ENCODE peak calls at places on chromosomes 16 and 17, in ten cellular contexts. One of them, this sample, is unnamed.

GRCh38 chr16:85235988-85236831 is 123.9 kb upstream of the CIBAR2 start:
- DNase-seq in heart right ventricle: peak; percentile 63
- DNase-seq in Karpas-422: no peak
- DNase-seq in thyroid gland: peak; percentile 52
- DNase-seq in CD8-positive, alpha-beta T cell: no peak
- DNase-seq in left lung: no peak
- DNase-seq in aorta: peak; percentile 85
- DNase-seq in GM23248: peak; percentile 40
- DNase-seq in ascending aorta: no peak
- DNase-seq in lower lobe of right lung: no peak
- DNase-seq in this sample: no peak

GRCh38 chr17:63476494-63476856 is 386 bp upstream of the ACE start:
- DNase-seq in CD8-positive, alpha-beta T cell: no peak
- DNase-seq in GM23248: peak; percentile 46
- DNase-seq in left lung: no peak
- DNase-seq in lower lobe of right lung: no peak
- DNase-seq in ascending aorta: no peak
- DNase-seq in Karpas-422: peak; percentile 59
- DNase-seq in thyroid gland: no peak
- DNase-seq in heart right ventricle: no peak
- DNase-seq in aorta: no peak
- DNase-seq in this sample: no peak

GRCh38 chr17:45307290-45308015 is 9.4 kb downstream of the MAP3K14 start:
- DNase-seq in ascending aorta: no peak
- DNase-seq in GM23248: peak; percentile 93
- DNase-seq in lower lobe of right lung: no peak
- DNase-seq in CD8-positive, alpha-beta T cell: no peak
- DNase-seq in left lung: no peak
- DNase-seq in heart right ventricle: no peak
- DNase-seq in aorta: no peak
- DNase-seq in Karpas-422: peak; percentile 81
- DNase-seq in thyroid gland: no peak
- DNase-seq in this sample: no peak

GRCh38 chr17:72976971-72977767 is 115.3 kb downstream of the SLC39A11 start:
- DNase-seq in heart right ventricle: peak; percentile 57
- DNase-seq in aorta: no peak
- DNase-seq in lower lobe of right lung: no peak
- DNase-seq in CD8-positive, alpha-beta T cell: no peak
- DNase-seq in GM23248: peak; percentile 92
- DNase-seq in Karpas-422: peak; percentile 95
- DNase-seq in ascending aorta: no peak
- DNase-seq in thyroid gland: peak; percentile 84
- DNase-seq in left lung: no peak
- DNase-seq in this sample: no peak

GRCh38 chr16:716250-716607 is 1.3 kb downstream of the METRN start:
- DNase-seq in thyroid gland: peak; percentile 71
- DNase-seq in aorta: no peak
- DNase-seq in GM23248: peak; percentile 63
- DNase-seq in lower lobe of right lung: no peak
- DNase-seq in Karpas-422: no peak
- DNase-seq in left lung: no peak
- DNase-seq in ascending aorta: no peak
- DNase-seq in CD8-positive, alpha-beta T cell: no peak
- DNase-seq in heart right ventricle: no peak
- DNase-seq in this sample: no peak

GRCh38 chr17:59641799-59642484 is 22.2 kb downstream of the CLTC start:
- DNase-seq in lower lobe of right lung: no peak
- DNase-seq in heart right ventricle: no peak
- DNase-seq in CD8-positive, alpha-beta T cell: no peak
- DNase-seq in aorta: no peak
- DNase-seq in left lung: no peak
- DNase-seq in ascending aorta: no peak
- DNase-seq in GM23248: no peak
- DNase-seq in Karpas-422: peak; percentile 89
- DNase-seq in thyroid gland: no peak
- DNase-seq in this sample: no peak

GRCh38 chr16:54974391-54974790 is 43.7 kb downstream of the IRX5 start:
- DNase-seq in thyroid gland: no peak
- DNase-seq in aorta: no peak
- DNase-seq in ascending aorta: no peak
- DNase-seq in heart right ventricle: no peak
- DNase-seq in GM23248: no peak
- DNase-seq in left lung: no peak
- DNase-seq in Karpas-422: no peak
- DNase-seq in CD8-positive, alpha-beta T cell: no peak
- DNase-seq in lower lobe of right lung: no peak
- DNase-seq in this sample: no peak

GRCh38 chr17:42122371-42123303 is at the start of gene HSPB9:
- DNase-seq in ascending aorta: no peak
- DNase-seq in lower lobe of right lung: peak; percentile 82
- DNase-seq in heart right ventricle: no peak
- DNase-seq in left lung: peak; percentile 88
- DNase-seq in CD8-positive, alpha-beta T cell: no peak
- DNase-seq in aorta: peak; percentile 84
- DNase-seq in thyroid gland: peak; percentile 57
- DNase-seq in Karpas-422: no peak
- DNase-seq in GM23248: no peak
- DNase-seq in this sample: peak; percentile 84

GRCh38 chr16:81564368-81565060 is 119.9 kb downstream of the CMIP start:
- DNase-seq in heart right ventricle: no peak
- DNase-seq in Karpas-422: no peak
- DNase-seq in aorta: no peak
- DNase-seq in ascending aorta: no peak
- DNase-seq in CD8-positive, alpha-beta T cell: no peak
- DNase-seq in GM23248: peak; percentile 37
- DNase-seq in left lung: no peak
- DNase-seq in thyroid gland: no peak
- DNase-seq in lower lobe of right lung: no peak
- DNase-seq in this sample: no peak

GRCh38 chr16:17342031-17342430 is 128.7 kb downstream of the XYLT1 start:
- DNase-seq in heart right ventricle: no peak
- DNase-seq in CD8-positive, alpha-beta T cell: no peak
- DNase-seq in ascending aorta: no peak
- DNase-seq in Karpas-422: no peak
- DNase-seq in GM23248: no peak
- DNase-seq in lower lobe of right lung: no peak
- DNase-seq in thyroid gland: no peak
- DNase-seq in aorta: no peak
- DNase-seq in left lung: no peak
- DNase-seq in this sample: no peak

DNA sequence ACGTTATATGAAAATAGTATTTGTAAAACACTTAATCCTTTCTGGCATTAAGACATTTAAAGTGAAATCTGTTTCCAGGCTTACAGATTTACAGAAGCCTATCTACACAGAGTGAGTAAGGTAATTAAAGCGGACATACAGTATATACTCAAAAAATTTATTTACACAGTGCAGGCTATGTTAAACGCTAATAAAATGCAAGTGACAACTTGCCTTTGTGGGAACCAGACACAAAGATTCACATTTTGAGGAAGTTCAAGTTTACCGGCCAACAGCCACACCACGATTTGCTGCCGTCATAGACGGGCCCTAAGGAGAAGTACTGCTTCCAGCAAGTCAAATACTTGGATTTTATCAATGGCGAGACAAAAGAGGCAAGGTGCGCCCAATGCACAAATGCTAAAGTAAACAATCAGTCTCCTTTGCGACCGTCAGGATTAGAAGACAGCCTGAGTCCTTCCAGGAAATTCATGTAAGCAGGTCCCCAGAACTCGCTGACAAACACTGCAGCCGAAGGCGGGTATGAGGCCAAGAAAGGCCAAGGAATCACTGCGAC is 799 bp downstream of the VPS35 start:
- DNase-seq in ascending aorta: peak; percentile 37
- DNase-seq in aorta: no peak
- DNase-seq in thyroid gland: no peak
- DNase-seq in GM23248: no peak
- DNase-seq in Karpas-422: peak; percentile 85
- DNase-seq in heart right ventricle: peak; percentile 31
- DNase-seq in CD8-positive, alpha-beta T cell: no peak
- DNase-seq in left lung: peak; percentile 82
- DNase-seq in lower lobe of right lung: peak; percentile 76
- DNase-seq in this sample: no peak
- H3K4me1 ChIP-seq in ascending aorta: peaks cover 19% of the 10 kb centered on the region
- H3K4me1 ChIP-seq in aorta: peaks cover 2% of the 10 kb centered on the region
- H3K4me1 ChIP-seq in thyroid gland: peaks cover 20% of the 10 kb centered on the region
- H3K4me1 ChIP-seq in GM23248: peaks cover 29% of the 10 kb centered on the region
- H3K4me1 ChIP-seq in Karpas-422: peaks cover 55% of the 10 kb centered on the region
- H3K4me1 ChIP-seq in heart right ventricle: peaks cover 39% of the 10 kb centered on the region
- H3K4me1 ChIP-seq in CD8-positive, alpha-beta T cell: peaks cover 32% of the 10 kb centered on the region
- H3K4me1 ChIP-seq in left lung: peaks cover 58% of the 10 kb centered on the region
- H3K4me1 ChIP-seq in lower lobe of right lung: peaks cover 44% of the 10 kb centered on the region
- H3K4me1 ChIP-seq in this sample: peaks cover 32% of the 10 kb centered on the region

DNA sequence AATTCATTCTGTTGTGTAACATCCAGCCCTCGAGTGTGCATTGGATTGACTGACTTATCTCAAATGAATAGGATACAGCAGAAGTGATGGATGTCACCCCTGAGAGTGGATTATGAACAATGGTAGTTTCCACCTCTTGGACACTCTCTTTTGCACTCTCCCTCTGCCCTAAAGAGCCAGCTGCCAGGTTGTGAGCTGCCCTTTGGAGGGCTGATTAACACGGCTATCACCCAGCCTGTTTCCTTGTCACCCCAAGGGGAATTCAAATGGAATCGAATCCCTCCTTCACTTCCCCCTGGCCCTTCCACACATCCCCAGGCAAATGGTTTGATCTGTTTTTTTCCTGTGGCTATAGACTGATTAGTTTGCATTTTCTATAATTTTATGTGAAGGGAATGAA is 21.1 kb upstream of the HAPSTR1 start:
- DNase-seq in Karpas-422: no peak
- DNase-seq in CD8-positive, alpha-beta T cell: no peak
- DNase-seq in thyroid gland: no peak
- DNase-seq in ascending aorta: no peak
- DNase-seq in GM23248: no peak
- DNase-seq in left lung: no peak
- DNase-seq in lower lobe of right lung: no peak
- DNase-seq in aorta: peak; percentile 6
- DNase-seq in heart right ventricle: no peak
- DNase-seq in this sample: no peak
- H3K4me1 ChIP-seq in Karpas-422: peaks cover 9% of the 10 kb centered on the region
- H3K4me1 ChIP-seq in CD8-positive, alpha-beta T cell: no peaks in the 10 kb centered on the region
- H3K4me1 ChIP-seq in thyroid gland: no peaks in the 10 kb centered on the region
- H3K4me1 ChIP-seq in ascending aorta: no peaks in the 10 kb centered on the region
- H3K4me1 ChIP-seq in GM23248: peaks cover 21% of the 10 kb centered on the region
- H3K4me1 ChIP-seq in left lung: no peaks in the 10 kb centered on the region
- H3K4me1 ChIP-seq in lower lobe of right lung: no peaks in the 10 kb centered on the region
- H3K4me1 ChIP-seq in aorta: no peaks in the 10 kb centered on the region
- H3K4me1 ChIP-seq in heart right ventricle: no peaks in the 10 kb centered on the region
- H3K4me1 ChIP-seq in this sample: no peaks in the 10 kb centered on the region

GRCh38 chr17:57406131-57406980 is 150.0 kb downstream of the MSI2 start:
- DNase-seq in aorta: no peak
- DNase-seq in heart right ventricle: peak; percentile 20
- DNase-seq in Karpas-422: no peak
- DNase-seq in GM23248: peak; percentile 5
- DNase-seq in thyroid gland: peak; percentile 76
- DNase-seq in left lung: no peak
- DNase-seq in CD8-positive, alpha-beta T cell: no peak
- DNase-seq in ascending aorta: no peak
- DNase-seq in lower lobe of right lung: no peak
- DNase-seq in this sample: no peak

GRCh38 chr17:57404807-57405485 is 148.6 kb downstream of the MSI2 start:
- DNase-seq in lower lobe of right lung: no peak
- DNase-seq in heart right ventricle: no peak
- DNase-seq in GM23248: no peak
- DNase-seq in ascending aorta: no peak
- DNase-seq in aorta: no peak
- DNase-seq in left lung: no peak
- DNase-seq in Karpas-422: no peak
- DNase-seq in thyroid gland: no peak
- DNase-seq in CD8-positive, alpha-beta T cell: no peak
- DNase-seq in this sample: no peak

GRCh38 chr17:57406981-57407286 is 150.6 kb downstream of the MSI2 start:
- DNase-seq in left lung: no peak
- DNase-seq in lower lobe of right lung: no peak
- DNase-seq in GM23248: no peak
- DNase-seq in ascending aorta: no peak
- DNase-seq in heart right ventricle: no peak
- DNase-seq in aorta: no peak
- DNase-seq in thyroid gland: no peak
- DNase-seq in CD8-positive, alpha-beta T cell: no peak
- DNase-seq in Karpas-422: no peak
- DNase-seq in this sample: no peak

GRCh38 chr17:57404073-57404472 is 147.8 kb downstream of the MSI2 start:
- DNase-seq in lower lobe of right lung: no peak
- DNase-seq in CD8-positive, alpha-beta T cell: no peak
- DNase-seq in left lung: no peak
- DNase-seq in ascending aorta: no peak
- DNase-seq in heart right ventricle: no peak
- DNase-seq in aorta: no peak
- DNase-seq in Karpas-422: peak; percentile 80
- DNase-seq in thyroid gland: no peak
- DNase-seq in GM23248: no peak
- DNase-seq in this sample: no peak

DNA sequence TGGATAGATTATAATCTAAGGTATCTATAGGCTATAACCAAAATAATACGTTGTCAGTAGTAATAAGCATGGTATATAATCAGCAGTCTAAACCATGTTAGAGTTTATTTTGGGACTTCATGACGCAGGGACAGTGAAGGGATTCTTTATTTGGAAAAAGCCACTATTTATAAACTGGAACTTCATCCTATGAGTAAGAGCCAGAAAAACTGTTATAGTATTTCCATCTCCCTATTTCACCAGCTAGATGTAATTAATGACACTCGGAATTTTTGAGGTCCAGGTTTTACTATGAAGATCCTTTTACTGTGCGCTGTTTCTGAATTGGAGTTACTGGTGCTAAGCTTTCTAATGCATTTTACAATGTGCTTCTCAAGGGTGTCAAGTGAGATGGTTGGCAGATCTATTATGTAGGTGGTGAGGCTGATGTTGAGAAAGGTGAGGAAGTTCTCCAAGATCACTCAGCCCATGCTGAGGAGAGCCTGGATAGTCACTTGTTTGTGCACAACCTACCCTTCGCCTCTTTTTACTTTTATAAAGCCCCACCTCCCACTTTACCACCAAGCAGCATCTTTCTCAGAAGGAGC is 149.3 kb downstream of the MSI2 start:
- DNase-seq in lower lobe of right lung: no peak
- DNase-seq in left lung: no peak
- DNase-seq in GM23248: no peak
- DNase-seq in Karpas-422: no peak
- DNase-seq in CD8-positive, alpha-beta T cell: no peak
- DNase-seq in ascending aorta: no peak
- DNase-seq in heart right ventricle: no peak
- DNase-seq in thyroid gland: no peak
- DNase-seq in aorta: no peak
- DNase-seq in this sample: no peak
- H3K4me1 ChIP-seq in lower lobe of right lung: peaks cover 16% of the 10 kb centered on the region
- H3K4me1 ChIP-seq in left lung: peaks cover 3% of the 10 kb centered on the region
- H3K4me1 ChIP-seq in GM23248: no peaks in the 10 kb centered on the region
- H3K4me1 ChIP-seq in Karpas-422: peaks cover 93% of the 10 kb centered on the region
- H3K4me1 ChIP-seq in CD8-positive, alpha-beta T cell: peaks cover 29% of the 10 kb centered on the region
- H3K4me1 ChIP-seq in ascending aorta: no peaks in the 10 kb centered on the region
- H3K4me1 ChIP-seq in heart right ventricle: peaks cover 30% of the 10 kb centered on the region
- H3K4me1 ChIP-seq in thyroid gland: peaks cover 44% of the 10 kb centered on the region
- H3K4me1 ChIP-seq in aorta: peaks cover 8% of the 10 kb centered on the region
- H3K4me1 ChIP-seq in this sample: peaks cover 9% of the 10 kb centered on the region

DNA sequence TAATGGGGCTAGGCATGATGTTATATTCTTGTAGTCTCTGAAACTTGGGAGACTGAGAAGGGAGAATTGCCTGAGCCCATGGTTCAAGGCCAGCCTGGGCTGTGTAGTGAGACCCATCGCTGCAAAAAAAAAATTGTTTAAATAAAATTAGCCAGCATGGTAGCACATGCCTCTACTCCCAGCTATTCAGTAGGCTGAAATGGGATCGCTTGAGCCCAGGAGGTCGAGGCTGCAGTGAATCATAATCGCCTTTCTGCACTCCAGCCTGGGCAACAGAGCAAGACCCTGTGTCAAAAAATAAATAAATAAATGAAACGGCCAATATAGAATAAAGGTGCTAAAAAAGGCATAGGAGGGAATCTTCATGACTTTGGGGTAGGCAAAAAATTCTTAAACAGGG is 13.9 kb upstream of the SLX4 start:
- DNase-seq in lower lobe of right lung: no peak
- DNase-seq in thyroid gland: no peak
- DNase-seq in left lung: no peak
- DNase-seq in Karpas-422: no peak
- DNase-seq in heart right ventricle: no peak
- DNase-seq in ascending aorta: no peak
- DNase-seq in aorta: no peak
- DNase-seq in CD8-positive, alpha-beta T cell: no peak
- DNase-seq in GM23248: no peak
- DNase-seq in this sample: no peak
- H3K4me1 ChIP-seq in lower lobe of right lung: peaks cover 7% of the 10 kb centered on the region
- H3K4me1 ChIP-seq in thyroid gland: peaks cover 11% of the 10 kb centered on the region
- H3K4me1 ChIP-seq in left lung: peaks cover 39% of the 10 kb centered on the region
- H3K4me1 ChIP-seq in Karpas-422: peaks cover 69% of the 10 kb centered on the region
- H3K4me1 ChIP-seq in heart right ventricle: no peaks in the 10 kb centered on the region
- H3K4me1 ChIP-seq in ascending aorta: no peaks in the 10 kb centered on the region
- H3K4me1 ChIP-seq in aorta: no peaks in the 10 kb centered on the region
- H3K4me1 ChIP-seq in CD8-positive, alpha-beta T cell: peaks cover 25% of the 10 kb centered on the region
- H3K4me1 ChIP-seq in GM23248: no peaks in the 10 kb centered on the region
- H3K4me1 ChIP-seq in this sample: peaks cover 8% of the 10 kb centered on the region

This sample was measured in upper lobe of right lung.